ENCODE peak calls at places on chromosomes 5 and 9, in five cellular contexts. One of them, this sample, is unnamed.

GRCh38 chr9:36833954-36834353 is 200.1 kb downstream of the PAX5 start:
- DNase-seq in fibroblast of the aortic adventitia: no peak
- DNase-seq in stromal cell of bone marrow: no peak
- DNase-seq in stimulated activated naive B cell treated with anti-CD40 and anti-IgM and Interleukin-4, amounts not matched to agents 10 μg/mL and 1 μg/mL and 100 μg/mL, for 72 hours: no peak
- DNase-seq in HEK293T: no peak
- DNase-seq in this sample: no peak

GRCh38 chr5:168020522-168021294 is 270.7 kb upstream of the WWC1 start:
- DNase-seq in stromal cell of bone marrow: peak; percentile 17
- DNase-seq in stimulated activated naive B cell treated with anti-CD40 and anti-IgM and Interleukin-4, amounts not matched to agents 10 μg/mL and 1 μg/mL and 100 μg/mL, for 72 hours: no peak
- DNase-seq in HEK293T: no peak
- DNase-seq in fibroblast of the aortic adventitia: peak; percentile 44
- DNase-seq in this sample: no peak

GRCh38 chr5:172435362-172436077 is 18.8 kb downstream of the SH3PXD2B start:
- DNase-seq in fibroblast of the aortic adventitia: no peak
- DNase-seq in stromal cell of bone marrow: no peak
- DNase-seq in stimulated activated naive B cell treated with anti-CD40 and anti-IgM and Interleukin-4, amounts not matched to agents 10 μg/mL and 1 μg/mL and 100 μg/mL, for 72 hours: no peak
- DNase-seq in HEK293T: no peak
- DNase-seq in this sample: no peak

GRCh38 chr9:93052791-93053540 is 5.5 kb upstream of the SUSD3 start:
- DNase-seq in HEK293T: no peak
- DNase-seq in stromal cell of bone marrow: no peak
- DNase-seq in fibroblast of the aortic adventitia: no peak
- DNase-seq in stimulated activated naive B cell treated with anti-CD40 and anti-IgM and Interleukin-4, amounts not matched to agents 10 μg/mL and 1 μg/mL and 100 μg/mL, for 72 hours: no peak
- DNase-seq in this sample: no peak

GRCh38 chr9:2083552-2083951 is 68.4 kb downstream of the SMARCA2 start:
- DNase-seq in fibroblast of the aortic adventitia: no peak
- DNase-seq in stimulated activated naive B cell treated with anti-CD40 and anti-IgM and Interleukin-4, amounts not matched to agents 10 μg/mL and 1 μg/mL and 100 μg/mL, for 72 hours: no peak
- DNase-seq in stromal cell of bone marrow: no peak
- DNase-seq in HEK293T: no peak
- DNase-seq in this sample: no peak

GRCh38 chr5:145470382-145470979 is 364.7 kb downstream of the PRELID2 start:
- DNase-seq in fibroblast of the aortic adventitia: no peak
- DNase-seq in HEK293T: no peak
- DNase-seq in stimulated activated naive B cell treated with anti-CD40 and anti-IgM and Interleukin-4, amounts not matched to agents 10 μg/mL and 1 μg/mL and 100 μg/mL, for 72 hours: no peak
- DNase-seq in stromal cell of bone marrow: no peak
- DNase-seq in this sample: no peak

GRCh38 chr5:109309326-109310063 is 100.3 kb downstream of the PJA2 start:
- DNase-seq in stimulated activated naive B cell treated with anti-CD40 and anti-IgM and Interleukin-4, amounts not matched to agents 10 μg/mL and 1 μg/mL and 100 μg/mL, for 72 hours: no peak
- DNase-seq in HEK293T: no peak
- DNase-seq in stromal cell of bone marrow: no peak
- DNase-seq in fibroblast of the aortic adventitia: no peak
- DNase-seq in this sample: no peak

GRCh38 chr5:167982-168660 is 23.2 kb upstream of the LRRC14B start:
- DNase-seq in HEK293T: no peak
- DNase-seq in fibroblast of the aortic adventitia: peak; percentile 91
- DNase-seq in stromal cell of bone marrow: peak; percentile 92
- DNase-seq in stimulated activated naive B cell treated with anti-CD40 and anti-IgM and Interleukin-4, amounts not matched to agents 10 μg/mL and 1 μg/mL and 100 μg/mL, for 72 hours: no peak
- DNase-seq in this sample: no peak

GRCh38 chr9:120344230-120344629 is 235.7 kb downstream of the CDK5RAP2 start:
- DNase-seq in HEK293T: no peak
- DNase-seq in stromal cell of bone marrow: peak; percentile 60
- DNase-seq in fibroblast of the aortic adventitia: peak; percentile 62
- DNase-seq in stimulated activated naive B cell treated with anti-CD40 and anti-IgM and Interleukin-4, amounts not matched to agents 10 μg/mL and 1 μg/mL and 100 μg/mL, for 72 hours: no peak
- DNase-seq in this sample: no peak

GRCh38 chr5:140998921-140999410 is 32.7 kb downstream of the PCDHAC2 start:
- DNase-seq in fibroblast of the aortic adventitia: no peak
- DNase-seq in HEK293T: no peak
- DNase-seq in stromal cell of bone marrow: no peak
- DNase-seq in stimulated activated naive B cell treated with anti-CD40 and anti-IgM and Interleukin-4, amounts not matched to agents 10 μg/mL and 1 μg/mL and 100 μg/mL, for 72 hours: no peak
- DNase-seq in this sample: no peak

GRCh38 chr5:23208959-23209431 is 298.4 kb upstream of the PRDM9 start:
- DNase-seq in HEK293T: peak; percentile 61
- DNase-seq in stromal cell of bone marrow: peak; percentile 1
- DNase-seq in stimulated activated naive B cell treated with anti-CD40 and anti-IgM and Interleukin-4, amounts not matched to agents 10 μg/mL and 1 μg/mL and 100 μg/mL, for 72 hours: peak; percentile 5
- DNase-seq in fibroblast of the aortic adventitia: no peak
- DNase-seq in this sample: peak; percentile 33

GRCh38 chr9:19480345-19480744 is 71.5 kb downstream of the ACER2 start:
- DNase-seq in HEK293T: no peak
- DNase-seq in stimulated activated naive B cell treated with anti-CD40 and anti-IgM and Interleukin-4, amounts not matched to agents 10 μg/mL and 1 μg/mL and 100 μg/mL, for 72 hours: no peak
- DNase-seq in fibroblast of the aortic adventitia: no peak
- DNase-seq in stromal cell of bone marrow: no peak
- DNase-seq in this sample: no peak

GRCh38 chr5:132505641-132506040 is 15.1 kb upstream of the IRF1 start:
- DNase-seq in stimulated activated naive B cell treated with anti-CD40 and anti-IgM and Interleukin-4, amounts not matched to agents 10 μg/mL and 1 μg/mL and 100 μg/mL, for 72 hours: no peak
- DNase-seq in stromal cell of bone marrow: no peak
- DNase-seq in HEK293T: no peak
- DNase-seq in fibroblast of the aortic adventitia: no peak
- DNase-seq in this sample: no peak

GRCh38 chr9:79568337-79569084 is 3.3 kb upstream of the TLE4 start:
- DNase-seq in stimulated activated naive B cell treated with anti-CD40 and anti-IgM and Interleukin-4, amounts not matched to agents 10 μg/mL and 1 μg/mL and 100 μg/mL, for 72 hours: no peak
- DNase-seq in stromal cell of bone marrow: no peak
- DNase-seq in fibroblast of the aortic adventitia: no peak
- DNase-seq in HEK293T: no peak
- DNase-seq in this sample: no peak

GRCh38 chr5:128236334-128236733 is 152.8 kb downstream of the SLC12A2 start:
- DNase-seq in fibroblast of the aortic adventitia: no peak
- DNase-seq in stromal cell of bone marrow: no peak
- DNase-seq in HEK293T: no peak
- DNase-seq in stimulated activated naive B cell treated with anti-CD40 and anti-IgM and Interleukin-4, amounts not matched to agents 10 μg/mL and 1 μg/mL and 100 μg/mL, for 72 hours: no peak
- DNase-seq in this sample: no peak

GRCh38 chr9:81754245-81754644 is 64.9 kb upstream of the TLE1 start:
- DNase-seq in stimulated activated naive B cell treated with anti-CD40 and anti-IgM and Interleukin-4, amounts not matched to agents 10 μg/mL and 1 μg/mL and 100 μg/mL, for 72 hours: no peak
- DNase-seq in HEK293T: no peak
- DNase-seq in fibroblast of the aortic adventitia: peak; percentile 38
- DNase-seq in stromal cell of bone marrow: no peak
- DNase-seq in this sample: peak; percentile 31

GRCh38 chr5:88325868-88326267 is 57.2 kb upstream of the TMEM161B start:
- DNase-seq in HEK293T: no peak
- DNase-seq in fibroblast of the aortic adventitia: no peak
- DNase-seq in stromal cell of bone marrow: no peak
- DNase-seq in stimulated activated naive B cell treated with anti-CD40 and anti-IgM and Interleukin-4, amounts not matched to agents 10 μg/mL and 1 μg/mL and 100 μg/mL, for 72 hours: no peak
- DNase-seq in this sample: no peak

GRCh38 chr5:103117471-103117991 is 2.4 kb downstream of the GIN1 start:
- DNase-seq in fibroblast of the aortic adventitia: peak; percentile 8
- DNase-seq in stromal cell of bone marrow: no peak
- DNase-seq in stimulated activated naive B cell treated with anti-CD40 and anti-IgM and Interleukin-4, amounts not matched to agents 10 μg/mL and 1 μg/mL and 100 μg/mL, for 72 hours: no peak
- DNase-seq in HEK293T: no peak
- DNase-seq in this sample: no peak

GRCh38 chr5:146560205-146560812 is 44.3 kb upstream of the GPR151 start:
- DNase-seq in fibroblast of the aortic adventitia: peak; percentile 25
- DNase-seq in stimulated activated naive B cell treated with anti-CD40 and anti-IgM and Interleukin-4, amounts not matched to agents 10 μg/mL and 1 μg/mL and 100 μg/mL, for 72 hours: no peak
- DNase-seq in stromal cell of bone marrow: no peak
- DNase-seq in HEK293T: no peak
- DNase-seq in this sample: no peak

GRCh38 chr5:40914835-40915234 is 5.5 kb downstream of the C7 start:
- DNase-seq in fibroblast of the aortic adventitia: peak; percentile 88
- DNase-seq in HEK293T: no peak
- DNase-seq in stromal cell of bone marrow: peak; percentile 36
- DNase-seq in stimulated activated naive B cell treated with anti-CD40 and anti-IgM and Interleukin-4, amounts not matched to agents 10 μg/mL and 1 μg/mL and 100 μg/mL, for 72 hours: no peak
- DNase-seq in this sample: no peak

GRCh38 chr9:121372239-121372562 is 2.2 kb upstream of the STOM start:
- DNase-seq in fibroblast of the aortic adventitia: no peak
- DNase-seq in stromal cell of bone marrow: no peak
- DNase-seq in stimulated activated naive B cell treated with anti-CD40 and anti-IgM and Interleukin-4, amounts not matched to agents 10 μg/mL and 1 μg/mL and 100 μg/mL, for 72 hours: no peak
- DNase-seq in HEK293T: no peak
- DNase-seq in this sample: no peak

This sample was measured in Ammon's horn.